ENCODE peak calls at places on chromosomes 11 and 22, in nine cellular contexts. Z, M, W, V, U, Y, Q, J and T are unnamed samples.

GRCh38 chr11:70517996-70518907 is 119.9 kb downstream of the CTTN start:
- DNase-seq in Y (no peak), J (no peak), M (no peak), V (peak), U (no peak), Z (no peak), W (no peak), Q (peak), T (no peak)

GRCh38 chr11:106581399-106581798 is 436.9 kb downstream of the GUCY1A2 start:
- DNase-seq in U (no peak), Z (no peak), M (no peak), Y (no peak), Q (no peak), W (no peak), V (no peak), J (no peak), T (no peak)

GRCh38 chr11:19116315-19116970 is 525 bp upstream of the ZDHHC13 start:
- DNase-seq in W (no peak), V (no peak), Q (no peak), M (no peak), U (no peak), Y (no peak), J (no peak), Z (no peak), T (no peak)

GRCh38 chr11:134338068-134338467 is 6.3 kb downstream of the GLB1L2 start:
- DNase-seq in M (no peak), Q (no peak), Y (no peak), J (no peak), V (no peak), Z (no peak), U (no peak), W (no peak), T (no peak)

GRCh38 chr11:27718346-27718852 is 18.1 kb upstream of the BDNF start:
- DNase-seq in V (peak), Y (no peak), M (no peak), U (peak), Z (peak), J (no peak), Q (peak), W (no peak), T (peak)

GRCh38 chr22:38314140-38314991 is 2.9 kb downstream of the CSNK1E start:
- DNase-seq in M (no peak), Z (no peak), Y (no peak), J (no peak), V (no peak), U (no peak), Q (peak), W (no peak), T (no peak)

GRCh38 chr11:129446572-129446971 is 70.9 kb downstream of the BARX2 start:
- DNase-seq in V (no peak), Q (no peak), J (no peak), Z (no peak), Y (no peak), U (no peak), W (no peak), M (no peak), T (no peak)

GRCh38 chr22:36816635-36817428 is at the start of gene PVALB:
- DNase-seq in Y (no peak), U (no peak), Q (peak), W (no peak), M (no peak), J (no peak), V (no peak), Z (peak), T (no peak)

GRCh38 chr22:27433585-27434190 is 367.9 kb downstream of the MN1 start:
- DNase-seq in W (no peak), Y (no peak), M (no peak), Z (no peak), Q (no peak), J (no peak), V (no peak), U (no peak), T (peak)

GRCh38 chr22:35539910-35540599 is 576 bp upstream of the RASD2 start:
- DNase-seq in V (no peak), U (no peak), J (peak), W (no peak), Y (peak), Q (peak), M (no peak), Z (peak), T (peak)

GRCh38 chr11:125326126-125326525 is 161.6 kb downstream of the PKNOX2 start:
- DNase-seq in J (no peak), U (no peak), Y (no peak), W (no peak), Z (no peak), V (no peak), Q (no peak), M (no peak), T (no peak)

GRCh38 chr22:43891360-43892182 is at the start of gene PNPLA5:
- DNase-seq in W (no peak), V (no peak), J (no peak), M (no peak), Q (peak), U (no peak), Z (no peak), Y (peak), T (peak)

GRCh38 chr11:74037309-74037708 is 28.4 kb upstream of the UCP3 start:
- DNase-seq in J (no peak), V (peak), U (no peak), W (no peak), M (no peak), Z (no peak), Y (no peak), Q (peak), T (no peak)

GRCh38 chr11:9092846-9093778 is 1.7 kb upstream of the SCUBE2 start:
- DNase-seq in Z (no peak), V (peak), Q (no peak), Y (no peak), M (no peak), W (no peak), J (no peak), U (peak), T (peak)